ENCODE peak calls at places on chromosomes 1 and 21, in ten cellular contexts. Z is HCT116, U is adrenal gland, W is esophagus squamous epithelium, A is ovary, B is testis, Q is stomach, M is tibial nerve, K is IMR-90, N is prostate gland. J is an unnamed sample.

GRCh38 chr1:208113036-208113435 is 131.1 kb downstream of the PLXNA2 start:
- DNase-seq in W (no peak), K (no peak), Q (no peak), A (no peak), U (no peak), Z (no peak), N (no peak), M (no peak), B (no peak), J (no peak)

GRCh38 chr1:51833700-51834099 is 44.8 kb downstream of the NRDC start:
- DNase-seq in A (no peak), B (no peak), U (no peak), N (no peak), M (no peak), Z (no peak), K (peak), Q (no peak), W (no peak), J (no peak)

GRCh38 chr1:16236091-16236494 is 890 bp downstream of the CPLANE2 start:
- DNase-seq in Q (peak), N (peak), Z (peak), B (peak), W (no peak), M (no peak), A (no peak), U (peak), K (peak), J (peak)

GRCh38 chr1:107623431-107623830 is 341.5 kb downstream of the VAV3 start:
- DNase-seq in N (no peak), K (no peak), B (no peak), Z (no peak), W (no peak), M (no peak), A (no peak), Q (no peak), U (no peak), J (no peak)

GRCh38 chr1:63891211-63891610 is 117.4 kb downstream of the ROR1 start:
- DNase-seq in Z (no peak), K (no peak), M (no peak), W (no peak), A (no peak), B (no peak), Q (no peak), U (no peak), N (no peak), J (no peak)

GRCh38 chr1:1539310-1540014 is 962 bp downstream of the TMEM240 start:
- DNase-seq in U (no peak), K (peak), Q (no peak), N (no peak), A (peak), Z (no peak), W (no peak), M (peak), B (peak), J (peak)

GRCh38 chr21:39730418-39731107 is 14.4 kb upstream of the IGSF5 start:
- DNase-seq in U (no peak), A (no peak), K (no peak), B (no peak), Z (no peak), Q (no peak), W (no peak), M (peak), N (no peak), J (no peak)

GRCh38 chr21:36773111-36773510 is 74.2 kb downstream of the SIM2 start:
- DNase-seq in B (peak), W (no peak), U (peak), K (peak), Q (peak), M (no peak), A (peak), N (peak), Z (no peak), J (peak)

GRCh38 chr1:15174615-15174983 is 21.1 kb downstream of the TMEM51 start:
- DNase-seq in Q (no peak), W (no peak), K (no peak), B (no peak), N (no peak), M (no peak), A (no peak), U (no peak), Z (no peak), J (no peak)

GRCh38 chr1:34147301-34147700 is 17.7 kb downstream of the CSMD2 start:
- DNase-seq in U (no peak), K (no peak), M (no peak), A (no peak), B (no peak), Z (no peak), Q (no peak), W (no peak), N (no peak), J (no peak)

GRCh38 chr21:15586752-15587436 is 142.9 kb upstream of the USP25 start:
- DNase-seq in Q (no peak), M (no peak), U (no peak), Z (no peak), K (no peak), N (no peak), B (no peak), A (no peak), W (no peak), J (no peak)

GRCh38 chr1:199113265-199113869 is 474.5 kb downstream of the PTPRC start:
- DNase-seq in K (peak), Z (peak), A (no peak), Q (peak), U (peak), M (peak), W (no peak), B (peak), N (no peak), J (no peak)

GRCh38 chr1:160646711-160647328 is at the start of gene SLAMF1:
- DNase-seq in U (peak), B (no peak), W (no peak), A (no peak), N (no peak), Z (no peak), Q (no peak), K (no peak), M (no peak), J (no peak)

GRCh38 chr1:227549892-227550291 is 13.5 kb upstream of the ZNF678 start:
- DNase-seq in Z (no peak), B (no peak), N (peak), M (no peak), W (no peak), K (no peak), U (no peak), A (no peak), Q (no peak), J (no peak)

GRCh38 chr1:174769961-174770549 is 229.7 kb upstream of the CACYBP start:
- DNase-seq in B (no peak), Q (no peak), A (no peak), K (peak), Z (peak), W (no peak), N (no peak), U (no peak), M (no peak), J (no peak)

GRCh38 chr21:33644383-33645074 is 2.2 kb downstream of the ITSN1 start:
- DNase-seq in M (peak), A (no peak), K (peak), B (no peak), U (no peak), W (no peak), Q (no peak), Z (no peak), N (no peak), J (peak)

GRCh38 chr21:26918318-26919065 is 48.4 kb downstream of the ADAMTS5 start:
- DNase-seq in U (no peak), N (no peak), Q (no peak), M (no peak), W (no peak), K (peak), A (no peak), Z (no peak), B (no peak), J (no peak)

GRCh38 chr1:169886422-169886821 is 7.3 kb downstream of the SCYL3 start:
- DNase-seq in B (no peak), N (no peak), Z (no peak), K (no peak), Q (no peak), M (no peak), W (no peak), U (no peak), A (no peak), J (no peak)

GRCh38 chr1:43377831-43378230 is 10.0 kb upstream of the ELOVL1 start:
- DNase-seq in B (no peak), W (no peak), N (no peak), Q (no peak), Z (no peak), K (no peak), U (no peak), A (no peak), M (no peak), J (no peak)

GRCh38 chr1:63915121-63915520 is 141.3 kb downstream of the ROR1 start:
- DNase-seq in A (no peak), U (no peak), B (no peak), M (no peak), Z (no peak), K (peak), N (no peak), Q (no peak), W (no peak), J (no peak)

GRCh38 chr1:61054636-61055035 is 27.7 kb upstream of the NFIA start:
- DNase-seq in K (no peak), A (no peak), Z (no peak), B (no peak), W (no peak), U (no peak), Q (no peak), M (no peak), N (no peak), J (no peak)

GRCh38 chr1:198929961-198930599 is 291.2 kb downstream of the PTPRC start:
- DNase-seq in B (peak), M (no peak), W (no peak), K (peak), A (no peak), Z (no peak), U (no peak), N (no peak), Q (no peak), J (no peak)

GRCh38 chr1:70909262-70909817 is 138.3 kb downstream of the PTGER3 start:
- DNase-seq in W (no peak), M (no peak), B (no peak), Z (no peak), A (no peak), K (no peak), U (no peak), Q (no peak), N (no peak), J (no peak)

GRCh38 chr1:239951518-239952130 is 140.1 kb upstream of the FMN2 start:
- DNase-seq in K (peak), N (peak), Q (peak), M (peak), B (peak), U (peak), W (no peak), Z (peak), A (peak), J (no peak)

GRCh38 chr21:45207839-45208626 is 79.7 kb downstream of the POFUT2 start:
- DNase-seq in Q (no peak), B (no peak), A (no peak), K (no peak), Z (no peak), M (no peak), U (no peak), W (no peak), N (no peak), J (no peak)

GRCh38 chr21:45208627-45208951 is 79.1 kb downstream of the POFUT2 start:
- DNase-seq in B (no peak), U (no peak), K (peak), M (no peak), W (no peak), Z (no peak), A (no peak), N (no peak), Q (no peak), J (no peak)

GRCh38 chr21:45210461-45210983 is 77.2 kb downstream of the POFUT2 start:
- DNase-seq in N (no peak), U (no peak), Q (no peak), K (no peak), Z (no peak), M (no peak), B (no peak), W (no peak), A (no peak), J (no peak)

GRCh38 chr21:45209685-45210284 is 77.9 kb downstream of the POFUT2 start:
- DNase-seq in U (no peak), W (no peak), Z (no peak), Q (no peak), B (no peak), M (no peak), K (no peak), A (no peak), N (no peak), J (no peak)

DNA sequence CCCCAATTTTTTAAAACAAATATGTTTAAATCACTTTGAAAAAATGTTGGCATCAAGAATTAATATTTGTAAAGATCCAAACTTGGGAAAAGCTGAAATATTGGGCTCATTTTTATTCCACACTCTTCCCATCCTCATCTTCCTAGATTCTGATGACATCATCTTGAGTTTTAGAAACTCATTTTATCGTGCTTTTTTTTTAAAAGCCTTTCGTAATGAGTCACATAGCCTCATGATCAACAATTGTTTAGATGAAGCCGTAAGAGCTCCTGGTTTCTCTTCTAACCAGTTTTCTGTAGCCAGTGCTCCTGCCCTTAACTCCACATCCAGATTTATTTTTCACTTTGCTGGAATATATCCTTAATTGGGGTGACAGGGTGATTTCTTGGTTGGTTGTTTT is 78.6 kb downstream of the POFUT2 start:
- DNase-seq in Z (no peak), A (no peak), M (no peak), B (no peak), N (no peak), U (no peak), Q (no peak), W (no peak), K (peak), J (no peak)
- TF ChIP-seq POLR2A in Z (no peak), A (no peak), M (no peak), B (no peak), N (no peak), U (no peak), Q (no peak), W (no peak), K (no peak), J (no peak)

GRCh38 chr1:166972827-166973226 is 2.5 kb downstream of the ILDR2 start:
- DNase-seq in Q (no peak), U (no peak), N (no peak), K (no peak), B (peak), Z (no peak), W (no peak), M (no peak), A (no peak), J (no peak)

GRCh38 chr1:166978795-166979194 is 3.5 kb upstream of the ILDR2 start:
- DNase-seq in Q (no peak), N (no peak), W (no peak), A (no peak), U (no peak), Z (no peak), M (no peak), B (no peak), K (no peak), J (no peak)

GRCh38 chr1:166977951-166978350 is 2.6 kb upstream of the ILDR2 start:
- DNase-seq in A (no peak), Z (no peak), W (no peak), B (no peak), U (no peak), Q (no peak), M (no peak), N (no peak), K (no peak), J (no peak)

GRCh38 chr1:166974647-166975345 is 544 bp downstream of the ILDR2 start:
- DNase-seq in K (no peak), Z (no peak), W (no peak), B (peak), Q (no peak), M (no peak), U (no peak), N (no peak), A (no peak), J (no peak)

DNA sequence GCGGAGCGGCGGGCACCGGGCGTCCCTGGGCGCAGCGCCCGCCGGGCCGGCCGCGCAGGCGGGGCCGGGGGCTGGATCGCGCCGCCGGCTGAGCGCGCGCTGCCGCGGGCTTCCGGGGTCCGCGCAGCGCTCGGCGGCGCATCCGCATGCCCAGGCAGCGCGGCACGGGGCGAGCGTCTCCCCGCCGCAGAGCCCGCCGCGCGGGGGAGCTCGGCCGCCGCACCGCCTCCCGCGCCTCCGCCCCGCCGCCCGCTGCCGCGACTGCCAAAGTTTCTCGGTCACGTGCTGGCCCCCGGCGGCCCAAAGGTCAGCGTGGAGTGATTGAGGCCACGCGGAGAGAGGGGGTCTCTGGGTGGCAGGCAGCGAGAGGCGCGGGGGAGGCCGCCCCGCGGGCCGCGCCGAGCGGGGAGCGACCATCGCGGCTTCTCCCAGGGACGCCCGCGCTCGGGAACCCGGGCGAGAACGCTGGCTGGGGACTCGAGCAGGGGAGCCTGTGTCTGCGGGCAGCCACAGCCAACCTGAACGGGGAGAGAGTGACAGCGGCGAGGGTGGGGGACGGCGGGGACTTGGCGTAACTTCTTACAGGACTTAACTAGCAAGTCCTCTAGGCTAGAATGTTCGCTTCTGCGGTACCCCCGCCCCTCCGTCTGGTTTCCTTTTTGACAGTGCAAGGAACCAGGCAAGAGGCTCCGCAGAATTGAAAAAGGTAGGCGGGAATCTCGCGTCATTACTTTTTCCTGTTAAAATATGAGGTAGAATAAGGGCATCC is at the start of gene ILDR2:
- DNase-seq in N (peak), W (no peak), M (peak), A (peak), B (peak), Z (peak), U (peak), K (peak), Q (peak), J (peak)
- TF ChIP-seq CTCF in N (peak), W (no peak), M (no peak), A (no peak), B (no peak), Z (no peak), U (no peak), K (peak), Q (no peak), J (peak)

GRCh38 chr1:156592158-156592909 is 758 bp downstream of the NAXE start:
- DNase-seq in K (no peak), A (no peak), Q (no peak), N (no peak), U (no peak), B (no peak), Z (no peak), M (no peak), W (no peak), J (no peak)
- TF ChIP-seq POLR2A in K (no peak), A (no peak), Q (no peak), N (no peak), U (no peak), B (no peak), Z (no peak), M (no peak), W (no peak), J (no peak)

GRCh38 chr21:25297117-25297516 is 310.2 kb downstream of the MRPL39 start:
- DNase-seq in Q (no peak), K (no peak), Z (no peak), N (no peak), U (no peak), A (no peak), M (no peak), W (no peak), B (no peak), J (no peak)
- TF ChIP-seq CTCF in Q (no peak), K (no peak), Z (no peak), N (no peak), U (no peak), A (no peak), M (no peak), W (no peak), B (no peak), J (no peak)

GRCh38 chr1:114757455-114758250 is at the start of gene CSDE1:
- DNase-seq in W (peak), M (peak), N (peak), K (peak), Z (peak), U (peak), A (peak), B (peak), Q (peak), J (peak)
- TF ChIP-seq POLR2A in W (peak), M (peak), N (peak), K (peak), Z (peak), U (peak), A (peak), B (peak), Q (peak), J (peak)

DNA sequence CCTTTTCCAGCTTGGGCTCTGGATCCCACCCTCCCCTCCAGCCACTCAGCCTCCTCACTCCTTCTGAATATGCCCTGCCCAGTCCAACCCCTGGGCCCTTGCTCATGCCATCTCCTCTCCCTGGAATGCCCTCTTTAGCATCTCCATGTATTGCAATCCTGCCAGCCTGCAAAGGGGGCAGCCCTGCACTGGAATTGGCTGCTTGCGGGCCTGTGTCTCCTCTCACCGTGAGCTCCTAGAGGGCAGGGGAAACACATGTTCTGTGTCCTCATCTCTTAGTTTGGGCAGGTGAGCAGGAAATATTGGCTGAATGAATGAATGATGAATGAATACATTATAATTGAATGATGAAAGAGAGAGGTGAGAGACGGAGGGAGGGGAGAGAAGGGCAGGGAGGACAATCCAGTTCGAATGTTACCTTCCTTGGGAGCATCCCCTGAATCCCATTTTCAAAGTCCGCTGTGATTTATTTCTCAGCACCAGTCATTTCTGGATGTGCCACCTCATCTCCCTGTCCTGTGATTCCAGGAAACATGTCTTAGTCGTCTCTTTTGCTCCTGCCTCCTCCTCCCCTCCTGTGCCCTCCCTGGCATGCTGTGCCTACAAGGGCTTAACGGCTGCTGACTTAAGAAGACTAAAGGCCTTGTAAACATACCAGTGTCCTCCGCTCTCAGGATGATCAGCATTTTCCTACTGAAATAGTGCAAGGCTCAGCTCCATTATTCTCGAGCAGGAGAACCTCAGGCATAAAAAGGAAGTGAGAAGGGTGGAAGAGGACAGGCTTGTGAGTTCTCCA is 61.4 kb upstream of the RUNX3 start:
- DNase-seq in U (no peak), N (no peak), K (no peak), Z (no peak), Q (no peak), B (no peak), M (no peak), A (no peak), W (no peak), J (no peak)
- TF ChIP-seq CTCF in U (no peak), N (no peak), K (no peak), Z (no peak), Q (no peak), B (no peak), M (no peak), A (no peak), W (no peak), J (no peak)

GRCh38 chr1:206924549-206925115 is 2.9 kb upstream of the FCMR start:
- DNase-seq in Q (no peak), B (no peak), W (no peak), Z (no peak), A (no peak), U (no peak), K (no peak), M (no peak), N (no peak), J (no peak)
- TF ChIP-seq POLR2A in Q (no peak), B (no peak), W (no peak), Z (no peak), A (no peak), U (no peak), K (no peak), M (no peak), N (no peak), J (no peak)